ENCODE peak calls at places on chromosomes 13 and 19, in four cellular contexts. G, O, T and Z are unnamed samples.
A peak's percentile ranks its signal among the peaks of the same experiment; 100 is the strongest.

GRCh38 chr13:23549724-23550123 is 20.5 kb upstream of the TNFRSF19 start:
- DNase-seq in G (no peak), O (no peak), T (no peak), Z (no peak)

GRCh38 chr19:5418676-5419075 is 36.5 kb upstream of the ZNRF4 start:
- DNase-seq in G (no peak), O (no peak), T (no peak), Z (no peak)

GRCh38 chr19:17121736-17122293 is 46.2 kb downstream of the MYO9B start:
- DNase-seq in G (peak; percentile 53), O (no peak), T (no peak), Z (no peak)

GRCh38 chr13:99350191-99350590 is 43.0 kb upstream of the GPR183 start:
- DNase-seq in G (no peak), O (no peak), T (no peak), Z (no peak)

GRCh38 chr13:108915095-108915633 is 285.8 kb downstream of the MYO16 start:
- DNase-seq in G (peak; percentile 50), O (no peak), T (peak; percentile 8), Z (no peak)

GRCh38 chr13:99863789-99864626 is 107.6 kb downstream of the ZIC5 start:
- DNase-seq in G (no peak), O (no peak), T (no peak), Z (no peak)

GRCh38 chr13:27783111-27783510 is 9.2 kb upstream of the GSX1 start:
- DNase-seq in G (peak; percentile 8), O (no peak), T (no peak), Z (no peak)

GRCh38 chr19:27972291-27973040 is 1240.5 kb downstream of the UQCRFS1 start:
- DNase-seq in G (no peak), O (no peak), T (no peak), Z (no peak)

GRCh38 chr19:41904118-41904870 is 21.3 kb downstream of the ARHGEF1 start:
- DNase-seq in G (no peak), O (peak; percentile 79), T (no peak), Z (no peak)

GRCh38 chr13:47036291-47037008 is 139.6 kb upstream of the HTR2A start:
- DNase-seq in G (no peak), O (no peak), T (no peak), Z (peak; percentile 64)

GRCh38 chr19:33484226-33484774 is 37.3 kb downstream of the PEPD start:
- DNase-seq in G (no peak), O (no peak), T (no peak), Z (no peak)

GRCh38 chr13:59447846-59448620 is 715.7 kb downstream of the DIAPH3 start:
- DNase-seq in G (peak; percentile 75), O (no peak), T (no peak), Z (no peak)

GRCh38 chr19:46040952-46041500 is at the start of gene IGFL4:
- DNase-seq in G (no peak), O (no peak), T (no peak), Z (no peak)

GRCh38 chr13:43937839-43938238 is 58.1 kb downstream of the LACC1 start:
- DNase-seq in G (no peak), O (no peak), T (no peak), Z (no peak)

GRCh38 chr19:1880611-1881392 is 4.5 kb downstream of the ABHD17A start:
- DNase-seq in G (no peak), O (no peak), T (no peak), Z (no peak)
- TF ChIP-seq ELK1 in G (no peak), O (no peak), T (no peak), Z (no peak)

GRCh38 chr13:26021956-26022355 is 29.9 kb downstream of the SHISA2 start:
- DNase-seq in G (no peak), O (no peak), T (no peak), Z (no peak)
- TF ChIP-seq ELK1 in G (no peak), O (no peak), T (no peak), Z (no peak)

GRCh38 chr13:41492432-41493267 is 35.3 kb downstream of the RGCC start:
- DNase-seq in G (no peak), O (no peak), T (no peak), Z (no peak)

GRCh38 chr13:41490616-41491015 is 33.3 kb downstream of the RGCC start:
- DNase-seq in G (no peak), O (no peak), T (no peak), Z (no peak)

GRCh38 chr13:41487222-41487621 is 29.9 kb downstream of the RGCC start:
- DNase-seq in G (no peak), O (no peak), T (no peak), Z (no peak)

DNA sequence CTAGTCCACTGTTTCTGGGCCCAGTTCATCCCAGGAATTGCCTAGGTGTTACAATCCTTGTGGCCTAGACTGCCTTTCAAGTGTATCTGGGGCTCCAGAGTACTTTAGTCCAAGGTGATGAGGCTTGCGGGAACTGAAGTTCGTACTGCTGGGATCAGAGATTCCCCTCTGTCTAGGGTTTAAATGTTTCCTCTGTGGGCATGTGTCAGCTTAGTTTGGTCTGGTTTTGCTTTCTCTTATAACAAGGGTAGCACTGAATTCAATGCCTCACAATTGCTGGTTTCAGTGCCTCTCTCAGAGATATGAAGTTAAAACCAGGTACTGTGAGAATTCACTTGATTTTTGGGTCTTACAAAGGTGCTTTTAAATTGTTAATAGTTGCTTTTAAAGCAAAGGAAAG is 30.8 kb downstream of the RGCC start:
- DNase-seq in G (no peak), O (no peak), T (no peak), Z (no peak)
- TF ChIP-seq ELK1 in G (no peak), O (no peak), T (no peak), Z (no peak)

GRCh38 chr19:37519890-37520289 is 13.2 kb downstream of the ZNF793 start:
- DNase-seq in G (peak; percentile 28), O (no peak), T (no peak), Z (no peak)
- TF ChIP-seq ELK1 in G (no peak), O (no peak), T (no peak), Z (no peak)

GRCh38 chr13:51453959-51454703 is 1.3 kb upstream of the INTS6 start:
- DNase-seq in G (peak; percentile 6), O (no peak), T (peak; percentile 12), Z (no peak)
- TF ChIP-seq ELK1 in G (no peak), O (no peak), T (no peak), Z (no peak)

DNA sequence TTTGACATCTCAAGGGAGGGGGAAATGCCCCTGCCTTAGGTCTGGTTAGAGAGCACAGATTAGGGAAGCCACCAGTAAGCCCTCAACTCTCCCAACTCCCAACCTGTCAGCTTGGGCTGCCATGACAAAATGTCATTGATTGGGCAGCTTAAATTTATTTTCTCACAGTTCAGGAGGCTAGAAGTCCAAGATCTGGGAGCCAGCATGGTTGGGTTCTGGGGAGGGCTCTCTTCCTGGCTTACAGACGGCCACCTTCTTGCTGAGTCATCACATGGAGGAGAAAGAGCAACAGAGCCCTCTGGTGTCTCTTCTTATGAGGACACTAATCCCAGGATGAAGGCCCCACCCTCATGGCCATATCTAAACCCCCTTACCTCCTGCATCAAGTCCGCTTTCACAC is 24.2 kb downstream of the C19orf12 start:
- DNase-seq in G (peak; percentile 49), O (peak; percentile 79), T (peak; percentile 80), Z (no peak)
- TF ChIP-seq ELK1 in G (no peak), O (no peak), T (no peak), Z (no peak)

DNA sequence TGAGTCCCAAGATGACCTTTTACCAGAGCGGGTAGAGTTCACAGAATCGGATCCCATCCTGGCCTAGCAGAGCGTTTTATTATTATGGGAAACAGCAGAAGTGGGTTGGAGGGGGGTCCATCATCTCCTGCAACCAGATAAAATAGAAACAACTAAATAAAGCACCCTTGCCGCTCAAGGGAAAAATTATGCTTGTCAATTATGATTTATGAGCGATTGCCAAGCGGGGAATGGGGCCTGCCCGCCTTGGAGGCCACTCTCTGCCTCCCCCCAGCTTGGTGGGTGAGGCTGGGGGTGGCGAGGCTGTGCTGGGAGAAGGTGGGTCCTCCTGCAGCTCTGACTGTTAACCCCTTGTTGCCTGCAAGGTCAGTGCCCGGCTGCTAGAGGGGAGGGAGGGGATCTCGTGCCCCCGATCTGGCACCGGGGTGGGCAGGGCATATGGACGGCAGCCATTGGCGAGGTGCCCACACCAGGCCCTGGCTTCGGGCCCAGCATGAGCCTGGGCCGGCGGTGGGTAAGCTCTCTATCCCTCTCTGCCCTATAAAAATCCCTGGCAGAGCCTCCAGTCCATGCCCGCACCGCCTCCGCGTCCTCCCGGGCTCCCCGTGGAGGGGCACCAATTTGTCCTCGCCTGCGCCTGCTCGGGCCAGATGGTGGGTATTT is 129.1 kb downstream of the URI1 start:
- DNase-seq in G (no peak), O (no peak), T (no peak), Z (no peak)
- TF ChIP-seq ELK1 in G (no peak), O (no peak), T (no peak), Z (no peak)

DNA sequence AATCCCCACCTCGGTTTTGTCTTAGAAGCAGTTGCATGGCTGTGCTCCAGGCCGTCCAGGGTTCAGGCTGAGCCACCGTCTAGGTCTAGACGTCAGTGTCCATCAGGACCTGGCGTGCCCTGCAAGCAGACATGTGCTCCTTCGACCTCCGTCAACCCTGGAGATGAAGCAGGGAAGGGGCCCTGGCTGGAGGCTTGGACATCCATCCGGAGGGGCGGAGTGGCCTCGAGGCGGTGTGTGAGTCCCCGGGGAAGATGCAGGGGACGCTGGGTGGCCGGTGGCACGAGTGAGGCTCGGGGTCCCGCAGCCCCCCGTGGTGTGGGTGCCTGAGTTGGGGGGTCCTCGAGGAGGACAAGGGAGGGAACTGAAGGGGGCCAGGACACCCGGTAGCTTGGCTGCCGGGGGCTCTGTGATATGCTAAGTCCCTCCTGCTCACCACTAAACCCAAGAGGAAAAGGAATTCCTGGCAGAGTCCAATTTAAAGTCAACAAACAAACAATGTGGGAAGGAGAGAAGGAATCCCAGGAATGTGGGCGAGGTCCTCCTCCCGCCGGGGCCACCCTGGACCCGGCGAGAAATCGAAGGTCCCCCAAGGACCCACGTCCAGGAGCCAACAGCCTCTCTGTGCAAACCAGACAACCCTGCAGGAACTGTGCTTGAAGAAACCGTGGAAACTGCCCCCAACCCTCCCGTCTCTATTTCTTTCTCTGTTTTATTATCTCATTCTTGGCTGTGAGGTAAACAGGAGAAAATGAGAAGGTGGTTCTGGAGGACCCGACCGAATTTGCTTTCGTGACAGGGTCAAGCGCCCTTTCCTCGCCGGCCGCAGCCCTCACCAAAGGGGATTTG is 14.8 kb upstream of the PTBP1 start:
- DNase-seq in G (peak; percentile 33), O (peak; percentile 47), T (no peak), Z (no peak)
- TF ChIP-seq ELK1 in G (no peak), O (no peak), T (no peak), Z (no peak)